ENCODE peak calls at places on chromosome 10, in four cellular contexts. L, Q, B and W are unnamed samples.

GRCh38 chr10:63798599-63799498 is 277.6 kb downstream of the REEP3 start:
- DNase-seq in L (peak), Q (peak), B (peak), W (peak)

GRCh38 chr10:49594594-49594993 is 15.5 kb upstream of the SLC18A3 start:
- DNase-seq in L (peak), Q (peak), B (peak), W (peak)

GRCh38 chr10:79433324-79434222 is 11.9 kb downstream of the ZCCHC24 start:
- DNase-seq in L (no peak), Q (no peak), B (no peak), W (no peak)

GRCh38 chr10:2119316-2119715 is 382.0 kb upstream of the ADARB2 start:
- DNase-seq in L (peak), Q (no peak), B (no peak), W (no peak)

GRCh38 chr10:63707254-63707910 is 186.2 kb downstream of the REEP3 start:
- DNase-seq in L (peak), Q (peak), B (no peak), W (peak)

GRCh38 chr10:22437620-22438588 is 92.6 kb downstream of the SPAG6 start:
- DNase-seq in L (no peak), Q (no peak), B (peak), W (no peak)

GRCh38 chr10:12937527-12937926 is 64.0 kb downstream of the CCDC3 start:
- DNase-seq in L (peak), Q (no peak), B (no peak), W (no peak)

GRCh38 chr10:8420182-8420581 is 365.7 kb downstream of the GATA3 start:
- DNase-seq in L (no peak), Q (no peak), B (no peak), W (no peak)

GRCh38 chr10:86481761-86482160 is 39.8 kb downstream of the WAPL start:
- DNase-seq in L (no peak), Q (no peak), B (no peak), W (no peak)

GRCh38 chr10:93742633-93743349 is 14.9 kb upstream of the LGI1 start:
- DNase-seq in L (no peak), Q (no peak), B (no peak), W (no peak)

DNA sequence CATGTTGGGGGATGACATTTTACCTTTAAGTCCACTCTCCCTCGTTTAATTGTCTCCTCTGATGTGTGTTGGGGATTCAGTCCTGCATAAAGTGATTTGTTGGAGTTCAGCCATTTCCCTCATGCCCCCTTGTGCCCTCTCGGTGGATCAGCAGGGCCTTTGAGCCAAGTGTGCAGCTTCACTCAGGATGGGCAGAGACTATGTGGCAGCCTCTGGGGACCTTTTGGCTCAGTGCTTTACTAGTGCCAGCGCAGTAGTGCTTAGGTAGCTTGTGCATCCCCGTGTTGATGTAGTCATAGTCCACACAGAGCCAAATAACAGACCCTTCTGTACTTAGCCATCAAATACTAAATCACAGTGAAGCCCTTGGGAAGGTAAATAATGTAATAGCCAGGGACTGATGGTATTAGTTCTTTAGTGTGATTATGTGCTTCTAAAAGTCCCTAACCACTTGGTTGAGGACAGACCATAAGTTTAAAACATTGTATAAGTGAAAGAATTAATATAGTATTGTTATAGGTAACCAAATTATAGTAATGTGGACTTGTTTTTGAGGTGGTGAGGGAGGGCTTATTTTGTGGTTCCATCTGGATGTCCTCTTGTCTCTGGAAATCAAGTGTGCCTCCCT is 11.4 kb downstream of the BUB3 start:
- DNase-seq in L (no peak), Q (no peak), B (no peak), W (no peak)
- TF ChIP-seq CTCF in L (no peak), Q (no peak), B (no peak), W (no peak)

GRCh38 chr10:117165557-117166419 is 27.7 kb upstream of the VAX1 start:
- DNase-seq in L (peak), Q (peak), B (peak), W (peak)
- TF ChIP-seq CTCF in L (peak), Q (peak), B (peak), W (peak)

GRCh38 chr10:87817873-87818504 is at the start of gene ATAD1:
- DNase-seq in L (peak), Q (peak), B (peak), W (peak)
- TF ChIP-seq CTCF in L (peak), Q (peak), B (peak), W (no peak)

GRCh38 chr10:118853916-118854315 is 99.1 kb upstream of the CACUL1 start:
- DNase-seq in L (no peak), Q (no peak), B (no peak), W (no peak)

GRCh38 chr10:118856106-118856505 is 101.3 kb upstream of the CACUL1 start:
- DNase-seq in L (no peak), Q (no peak), B (no peak), W (no peak)

GRCh38 chr10:118851062-118852035 is 96.6 kb upstream of the CACUL1 start:
- DNase-seq in L (peak), Q (no peak), B (no peak), W (no peak)

GRCh38 chr10:118845776-118846175 is 91.0 kb upstream of the CACUL1 start:
- DNase-seq in L (peak), Q (no peak), B (no peak), W (no peak)

DNA sequence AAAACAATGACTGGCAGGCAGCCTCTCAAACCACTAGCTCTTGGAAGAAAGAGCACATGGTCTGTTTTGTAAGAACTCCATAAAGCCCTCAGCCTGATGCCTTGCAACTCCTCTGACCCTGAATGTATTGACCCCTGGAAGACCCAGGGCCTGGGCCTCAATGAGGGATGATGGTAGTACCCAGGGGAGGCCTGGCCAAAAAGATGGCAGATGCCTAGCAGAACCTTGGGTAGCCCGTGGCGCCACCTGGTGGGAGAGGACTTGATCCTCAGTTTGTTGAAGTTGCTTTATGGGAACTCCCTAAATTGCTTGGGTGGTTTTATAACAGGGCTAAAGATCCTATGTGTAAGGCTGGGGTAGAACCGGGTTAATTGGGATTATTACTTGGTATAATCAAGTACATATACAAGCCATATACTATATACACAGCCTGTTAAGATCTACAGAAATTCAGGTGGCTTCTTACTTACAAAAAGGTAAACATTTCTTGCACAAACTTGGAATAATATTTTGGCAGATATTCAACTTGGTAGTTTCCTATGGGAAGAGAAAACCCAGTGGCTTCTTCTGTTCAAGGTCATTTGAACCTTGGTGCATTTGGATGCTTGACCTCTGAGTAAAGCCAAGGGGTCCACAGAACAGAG is 95.8 kb upstream of the CACUL1 start:
- DNase-seq in L (peak), Q (peak), B (peak), W (peak)
- TF ChIP-seq CTCF in L (peak), Q (peak), B (peak), W (peak)